ENCODE peak calls at places on chromosome 10, in four cellular contexts. O is HCT116, Q is K562, B is HepG2. P is an unnamed sample. For H3K4me1, the result is how much of the 10 kb centered on the place peaks cover.

GRCh38 chr10:32957341-32958084 is 517 bp downstream of the ITGB1 start:
- DNase-seq in O (no peak), Q (peak), B (no peak), P (no peak)

GRCh38 chr10:95864906-95865813 is 42.6 kb upstream of the CC2D2B start:
- DNase-seq in O (peak), Q (peak), B (peak), P (peak)

GRCh38 chr10:2928219-2928840 is 139.0 kb upstream of the PFKP start:
- DNase-seq in O (peak), Q (peak), B (peak), P (peak)

GRCh38 chr10:116974442-116975005 is 30.5 kb downstream of the SHTN1 start:
- DNase-seq in O (peak), Q (no peak), B (no peak), P (no peak)

GRCh38 chr10:89593043-89593442 is 52.0 kb downstream of the PANK1 start:
- DNase-seq in O (no peak), Q (no peak), B (no peak), P (no peak)

GRCh38 chr10:129740532-129741279 is 223.4 kb downstream of the EBF3 start:
- DNase-seq in O (no peak), Q (no peak), B (no peak), P (no peak)

GRCh38 chr10:122044713-122045112 is 55.8 kb downstream of the TACC2 start:
- DNase-seq in O (no peak), Q (no peak), B (no peak), P (no peak)

GRCh38 chr10:9299966-9300365 is 1245.5 kb downstream of the GATA3 start:
- DNase-seq in O (no peak), Q (no peak), B (no peak), P (no peak)

GRCh38 chr10:70773965-70774809 is 11.0 kb downstream of the TBATA start:
- DNase-seq in O (no peak), Q (no peak), B (no peak), P (no peak)

GRCh38 chr10:17340144-17340829 is 112.2 kb downstream of the VIM start:
- DNase-seq in O (no peak), Q (no peak), B (no peak), P (no peak)

GRCh38 chr10:92849576-92850090 is 1.3 kb downstream of the EXOC6 start:
- DNase-seq in O (no peak), Q (no peak), B (no peak), P (no peak)

GRCh38 chr10:77545585-77545984 is 92.0 kb downstream of the KCNMA1 start:
- DNase-seq in O (no peak), Q (no peak), B (no peak), P (no peak)

GRCh38 chr10:61486738-61487396 is 33.7 kb upstream of the TMEM26 start:
- DNase-seq in O (no peak), Q (no peak), B (peak), P (no peak)

GRCh38 chr10:1894912-1895311 is 157.6 kb upstream of the ADARB2 start:
- DNase-seq in O (no peak), Q (no peak), B (no peak), P (no peak)

GRCh38 chr10:71144824-71145223 is 67.5 kb upstream of the UNC5B start:
- DNase-seq in O (no peak), Q (no peak), B (no peak), P (no peak)

GRCh38 chr10:49841615-49842180 is 79.6 kb upstream of the OGDHL start:
- DNase-seq in O (no peak), Q (no peak), B (no peak), P (no peak)

GRCh38 chr10:75651452-75651851 is 220.0 kb downstream of the LRMDA start:
- DNase-seq in O (peak), Q (no peak), B (peak), P (no peak)

GRCh38 chr10:132477398-132478340 is 59.9 kb upstream of the INPP5A start:
- DNase-seq in O (no peak), Q (no peak), B (no peak), P (no peak)

GRCh38 chr10:25068152-25069058 is 52.0 kb downstream of the THNSL1 start:
- DNase-seq in O (no peak), Q (no peak), B (peak), P (no peak)

GRCh38 chr10:43126759-43127424 is 11.4 kb upstream of the CSGALNACT2 start:
- DNase-seq in O (no peak), Q (no peak), B (no peak), P (no peak)

GRCh38 chr10:132066186-132066585 is 440 bp downstream of the JAKMIP3 start:
- DNase-seq in O (no peak), Q (no peak), B (no peak), P (no peak)

GRCh38 chr10:8416192-8416701 is 361.8 kb downstream of the GATA3 start:
- DNase-seq in O (no peak), Q (no peak), B (no peak), P (no peak)

GRCh38 chr10:69179743-69180524 is at the start of gene SUPV3L1:
- DNase-seq in O (peak), Q (peak), B (peak), P (peak)

GRCh38 chr10:21146446-21146789 is 249.3 kb upstream of the NEBL start:
- DNase-seq in O (no peak), Q (no peak), B (no peak), P (no peak)

GRCh38 chr10:49187950-49188761 is at the start of gene TMEM273:
- DNase-seq in O (no peak), Q (peak), B (no peak), P (no peak)

GRCh38 chr10:133165556-133166503 is 5.8 kb downstream of the KNDC1 start:
- DNase-seq in O (no peak), Q (no peak), B (no peak), P (no peak)

GRCh38 chr10:47438857-47439474 is 44.9 kb downstream of the ANXA8 start:
- DNase-seq in O (peak), Q (no peak), B (peak), P (no peak)

GRCh38 chr10:19168584-19168983 is 120.0 kb downstream of the MALRD1 start:
- DNase-seq in O (no peak), Q (no peak), B (peak), P (no peak)

GRCh38 chr10:43112608-43112961 is 25.7 kb upstream of the CSGALNACT2 start:
- DNase-seq in O (no peak), Q (no peak), B (no peak), P (no peak)

GRCh38 chr10:93746844-93747284 is 10.9 kb upstream of the LGI1 start:
- DNase-seq in O (peak), Q (no peak), B (peak), P (peak)

GRCh38 chr10:21011433-21012018 is 114.4 kb upstream of the NEBL start:
- DNase-seq in O (no peak), Q (no peak), B (no peak), P (no peak)

GRCh38 chr10:98253499-98253898 is 14.5 kb downstream of the LOXL4 start:
- DNase-seq in O (no peak), Q (no peak), B (no peak), P (no peak)

GRCh38 chr10:113932854-113933253 is 78.4 kb downstream of the NHLRC2 start:
- DNase-seq in O (no peak), Q (no peak), B (no peak), P (no peak)

GRCh38 chr10:124737708-124738107 is 6.5 kb downstream of the FAM53B start:
- DNase-seq in O (no peak), Q (no peak), B (no peak), P (no peak)

GRCh38 chr10:93352638-93353383 is 129.3 kb downstream of the MYOF start:
- DNase-seq in O (no peak), Q (peak), B (peak), P (no peak)

GRCh38 chr10:32005050-32005449 is 51.2 kb downstream of the KIF5B start:
- DNase-seq in O (peak), Q (peak), B (peak), P (peak)

GRCh38 chr10:61285749-61286148 is 167.4 kb downstream of the TMEM26 start:
- DNase-seq in O (no peak), Q (no peak), B (no peak), P (no peak)

DNA sequence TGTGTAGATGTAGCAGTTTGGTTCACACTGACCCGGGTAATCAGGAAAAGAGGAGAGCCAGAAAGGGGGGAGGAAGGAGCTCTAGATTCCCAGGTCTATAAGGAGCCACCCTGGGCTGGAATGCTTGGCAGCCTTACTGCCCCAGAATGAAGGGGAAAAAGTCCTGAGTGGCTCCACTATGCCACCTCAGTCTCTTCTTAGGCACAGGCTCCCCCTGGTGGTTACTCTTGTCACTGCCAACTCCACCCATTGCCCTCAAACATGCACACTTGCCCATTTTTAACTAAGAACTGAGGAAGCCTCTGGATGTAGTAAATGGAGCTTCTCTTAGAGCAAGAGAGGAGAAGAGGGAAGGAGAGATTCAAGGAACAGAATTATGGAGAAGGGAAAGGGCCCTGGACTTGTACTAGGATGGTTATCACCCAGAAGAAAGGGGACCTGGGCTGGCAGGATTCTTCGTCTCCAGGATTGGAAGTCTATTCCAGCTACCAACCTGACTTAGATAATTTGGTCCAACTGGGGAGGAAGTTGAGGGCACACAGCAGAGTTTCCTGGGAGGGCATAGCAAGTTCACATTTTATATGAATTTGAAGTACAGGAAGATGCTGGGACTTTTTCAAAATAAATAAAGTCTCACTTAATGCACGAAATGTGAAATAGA is 7.8 kb downstream of the HPS6 start:
- DNase-seq in O (peak), Q (peak), B (peak), P (peak)
- TF ChIP-seq POLR2AphosphoS5 in O (no peak), Q (no peak), B (no peak), P (no peak)

GRCh38 chr10:85788570-85788969 is 578.0 kb downstream of the GRID1 start:
- DNase-seq in O (no peak), Q (no peak), B (no peak), P (no peak)

GRCh38 chr10:85786401-85786899 is 580.1 kb downstream of the GRID1 start:
- DNase-seq in O (peak), Q (peak), B (no peak), P (no peak)

GRCh38 chr10:85784792-85785191 is 581.8 kb downstream of the GRID1 start:
- DNase-seq in O (no peak), Q (no peak), B (no peak), P (no peak)

GRCh38 chr10:85789125-85789524 is 577.5 kb downstream of the GRID1 start:
- DNase-seq in O (no peak), Q (no peak), B (no peak), P (no peak)

GRCh38 chr10:85787393-85787792 is 579.2 kb downstream of the GRID1 start:
- DNase-seq in O (no peak), Q (no peak), B (no peak), P (no peak)
- TF ChIP-seq TCF7L2 in O (no peak), Q (no peak), B (no peak), P (no peak)

GRCh38 chr10:13706604-13707003 is 119.8 kb downstream of the PRPF18 start:
- DNase-seq in O (no peak), Q (peak), B (no peak), P (no peak)

GRCh38 chr10:13707156-13707881 is 120.6 kb downstream of the PRPF18 start:
- DNase-seq in O (no peak), Q (peak), B (peak), P (no peak)

GRCh38 chr10:13706175-13706574 is 119.4 kb downstream of the PRPF18 start:
- DNase-seq in O (no peak), Q (no peak), B (no peak), P (no peak)

GRCh38 chr10:13709931-13710690 is 123.3 kb downstream of the PRPF18 start:
- DNase-seq in O (no peak), Q (no peak), B (no peak), P (no peak)

DNA sequence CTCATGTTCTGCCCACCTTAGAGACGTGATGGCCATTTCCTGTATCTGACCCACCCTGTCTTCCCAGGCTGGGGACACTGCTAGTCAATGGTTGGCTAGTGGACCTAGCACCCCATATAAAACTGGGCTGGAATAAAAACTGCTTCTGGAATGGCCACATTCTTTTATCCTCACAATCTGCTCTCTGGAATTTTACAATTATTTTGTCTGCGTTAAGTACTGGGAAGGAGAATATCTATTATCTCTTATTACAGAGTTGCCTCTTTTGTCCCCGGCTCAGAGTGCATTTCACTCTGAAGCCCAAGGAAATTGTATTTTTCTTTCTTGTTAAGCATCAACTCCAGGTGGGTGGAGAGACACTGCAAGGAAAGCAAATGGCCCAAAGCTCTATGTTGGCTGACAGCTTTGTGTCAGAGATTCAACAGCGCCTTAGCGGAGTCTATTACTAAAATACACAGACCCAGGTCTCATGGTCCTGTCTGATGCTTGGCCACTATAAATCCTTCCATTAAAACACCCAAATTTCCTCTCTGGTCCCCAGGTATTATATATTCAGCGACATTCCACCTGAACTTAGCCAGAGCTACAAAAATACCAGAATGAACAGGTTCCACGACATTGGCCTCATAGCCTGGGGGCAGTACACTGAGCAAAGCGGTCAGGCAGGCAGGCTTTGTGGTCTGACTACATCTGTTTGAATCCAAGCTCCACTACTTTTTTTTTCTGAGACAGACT is 121.7 kb downstream of the PRPF18 start:
- DNase-seq in O (no peak), Q (no peak), B (no peak), P (no peak)
- H3K4me1 ChIP-seq in O (under half), Q (under half), B (under half), P (under half)

DNA sequence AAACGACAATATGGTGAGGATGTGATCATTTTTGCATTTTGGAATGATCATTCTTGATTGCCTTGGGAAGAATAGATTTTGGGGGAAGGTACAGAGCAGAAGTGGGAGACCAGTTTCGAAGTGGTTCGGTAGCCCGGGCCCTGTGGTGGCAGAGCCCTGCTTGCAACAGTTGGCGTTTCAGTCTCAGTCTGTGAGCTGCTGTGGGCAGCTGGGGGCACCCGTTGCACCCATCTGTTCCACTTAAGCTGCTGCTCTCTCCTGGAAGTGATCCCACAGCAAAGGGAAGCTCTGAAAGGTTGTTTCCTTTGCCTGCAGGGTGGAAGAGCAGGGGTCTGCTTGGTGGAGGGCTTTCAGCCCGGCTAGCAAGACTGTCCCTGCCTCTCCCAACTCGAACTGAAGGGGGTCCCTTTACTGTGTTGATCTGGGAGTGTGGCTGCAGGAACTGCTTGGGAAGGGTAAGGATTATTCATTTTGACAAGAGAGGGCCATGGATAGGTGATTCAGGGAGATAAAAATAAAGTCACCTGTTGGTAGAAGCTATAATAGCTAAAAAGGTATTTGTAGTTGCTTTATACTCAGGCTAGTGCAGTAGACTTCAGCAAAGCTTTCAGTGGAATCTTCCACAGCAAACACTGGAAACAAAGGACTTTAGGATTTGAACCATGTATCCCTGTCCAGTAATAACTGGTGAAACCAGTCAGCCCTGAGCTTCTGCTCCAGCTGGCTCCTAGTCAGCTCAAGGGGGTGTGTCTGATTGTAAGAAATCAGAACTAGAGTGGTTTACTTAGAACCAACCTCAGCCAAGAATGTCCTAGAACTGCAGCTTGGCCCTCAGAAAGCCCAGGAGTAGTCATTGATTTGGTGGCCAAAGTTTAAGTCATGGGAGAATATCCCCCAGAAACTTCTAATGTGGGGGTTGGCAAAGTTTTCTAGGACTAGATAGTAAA is 53.1 kb upstream of the PDCD4 start:
- DNase-seq in O (no peak), Q (no peak), B (no peak), P (no peak)
- TF ChIP-seq POLR2AphosphoS5 in O (no peak), Q (no peak), B (no peak), P (no peak)

DNA sequence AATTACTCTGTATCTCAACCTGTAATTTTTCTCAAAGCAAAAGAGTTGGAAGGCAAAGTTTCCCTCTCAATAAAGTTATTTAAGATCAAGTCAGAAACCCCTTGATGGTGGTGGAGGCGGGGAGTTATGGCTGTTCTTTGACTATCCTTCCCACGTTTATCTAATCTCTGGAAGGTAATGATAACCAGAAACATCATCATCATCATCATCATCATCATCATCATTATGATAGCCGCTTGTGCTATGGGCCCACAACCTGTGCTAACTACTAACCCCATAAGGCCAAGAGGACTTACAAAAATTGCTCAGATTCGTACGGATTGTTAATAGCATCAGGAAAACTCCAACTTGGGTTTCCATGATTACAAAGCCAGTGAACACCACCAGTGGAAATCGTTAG is 502.3 kb downstream of the SH2D4B start:
- DNase-seq in O (no peak), Q (no peak), B (no peak), P (no peak)
- TF ChIP-seq TCF7L2 in O (no peak), Q (no peak), B (no peak), P (no peak)

GRCh38 chr10:3976718-3977117 is 191.7 kb upstream of the KLF6 start:
- DNase-seq in O (no peak), Q (no peak), B (no peak), P (no peak)

GRCh38 chr10:3978174-3978573 is 193.2 kb upstream of the KLF6 start:
- DNase-seq in O (peak), Q (no peak), B (no peak), P (no peak)

GRCh38 chr10:3978762-3979161 is 193.8 kb upstream of the KLF6 start:
- DNase-seq in O (no peak), Q (no peak), B (no peak), P (no peak)

GRCh38 chr10:3976171-3976570 is 191.2 kb upstream of the KLF6 start:
- DNase-seq in O (no peak), Q (no peak), B (no peak), P (no peak)

GRCh38 chr10:3977761-3978160 is 192.8 kb upstream of the KLF6 start:
- DNase-seq in O (no peak), Q (no peak), B (peak), P (no peak)
- H3K4me1 ChIP-seq in O (under half), Q (under half), B (under half), P (under half)

GRCh38 chr10:13659887-13660544 is 73.3 kb downstream of the PRPF18 start:
- DNase-seq in O (no peak), Q (peak), B (no peak), P (no peak)
- TF ChIP-seq POLR2AphosphoS5 in O (no peak), Q (no peak), B (no peak), P (no peak)

P was measured in Panc1.